ENCODE peak calls at places on chromosomes 2 and 18, in ten cellular contexts. G is body of pancreas; E is astrocyte; N is SJSA1; Z is upper lobe of right lung; O is neuronal stem cell; C is transverse colon; M is IMR-90; X is CD8-positive, alpha-beta T cell; Y is osteoblast. V is an unnamed sample.
A peak's percentile ranks its signal among the peaks of the same experiment; 100 is the strongest.

GRCh38 chr18:35707674-35708073 is 126.1 kb downstream of the GALNT1 start:
- DNase-seq in G (no peak), E (no peak), N (no peak), Z (no peak), O (no peak), C (no peak), M (no peak), X (no peak), Y (peak; percentile 39), V (no peak)

GRCh38 chr2:20122864-20123263 is 71.4 kb upstream of the LAPTM4A start:
- DNase-seq in G (no peak), E (no peak), N (no peak), Z (no peak), O (no peak), C (no peak), M (no peak), X (no peak), Y (no peak), V (no peak)

GRCh38 chr2:100654611-100655010 is 91.8 kb downstream of the PDCL3 start:
- DNase-seq in G (no peak), E (no peak), N (no peak), Z (no peak), O (no peak), C (no peak), M (no peak), X (no peak), Y (no peak), V (no peak)

GRCh38 chr2:50018938-50019337 is 864.6 kb upstream of the FSHR start:
- DNase-seq in G (no peak), E (no peak), N (no peak), Z (no peak), O (no peak), C (no peak), M (no peak), X (no peak), Y (no peak), V (no peak)

GRCh38 chr2:30359644-30360167 is 87.3 kb upstream of the LCLAT1 start:
- DNase-seq in G (peak; percentile 55), E (peak; percentile 20), N (no peak), Z (peak; percentile 71), O (no peak), C (peak; percentile 21), M (peak; percentile 65), X (no peak), Y (no peak), V (peak; percentile 35)

GRCh38 chr2:173752152-173752551 is 213.0 kb downstream of the SP3 start:
- DNase-seq in G (no peak), E (no peak), N (no peak), Z (no peak), O (no peak), C (no peak), M (no peak), X (no peak), Y (peak; percentile 62), V (no peak)

GRCh38 chr18:11110509-11110908 is 38.9 kb downstream of the PIEZO2 start:
- DNase-seq in G (no peak), E (no peak), N (no peak), Z (no peak), O (no peak), C (no peak), M (no peak), X (no peak), Y (no peak), V (no peak)

GRCh38 chr18:79597176-79598045 is 82.2 kb upstream of the CTDP1 start:
- DNase-seq in G (peak; percentile 7), E (no peak), N (no peak), Z (peak; percentile 63), O (no peak), C (peak; percentile 4), M (no peak), X (no peak), Y (peak; percentile 65), V (no peak)

GRCh38 chr18:77990131-77990530 is 740.5 kb downstream of the GALR1 start:
- DNase-seq in G (no peak), E (no peak), N (no peak), Z (no peak), O (no peak), C (no peak), M (no peak), X (no peak), Y (no peak), V (no peak)

GRCh38 chr18:77993188-77993981 is 743.7 kb downstream of the GALR1 start:
- DNase-seq in G (no peak), E (no peak), N (no peak), Z (no peak), O (no peak), C (no peak), M (no peak), X (no peak), Y (no peak), V (no peak)

GRCh38 chr18:77992057-77992456 is 742.4 kb downstream of the GALR1 start:
- DNase-seq in G (no peak), E (no peak), N (no peak), Z (no peak), O (no peak), C (no peak), M (no peak), X (no peak), Y (no peak), V (no peak)

GRCh38 chr18:77990901-77991300 is 741.3 kb downstream of the GALR1 start:
- DNase-seq in G (no peak), E (no peak), N (no peak), Z (no peak), O (no peak), C (no peak), M (no peak), X (no peak), Y (no peak), V (no peak)

GRCh38 chr18:77995593-77995992 is 745.9 kb downstream of the GALR1 start:
- DNase-seq in G (no peak), E (no peak), N (no peak), Z (no peak), O (no peak), C (no peak), M (no peak), X (no peak), Y (no peak), V (no peak)
- H3K27ac ChIP-seq in G (no peak overlapping the region), E (no peak overlapping the region), N (no peak overlapping the region), Z (no peak overlapping the region), O (no peak overlapping the region), C (no peak overlapping the region), M (no peak overlapping the region), X (no peak overlapping the region), Y (no peak overlapping the region), V (no peak overlapping the region)

DNA sequence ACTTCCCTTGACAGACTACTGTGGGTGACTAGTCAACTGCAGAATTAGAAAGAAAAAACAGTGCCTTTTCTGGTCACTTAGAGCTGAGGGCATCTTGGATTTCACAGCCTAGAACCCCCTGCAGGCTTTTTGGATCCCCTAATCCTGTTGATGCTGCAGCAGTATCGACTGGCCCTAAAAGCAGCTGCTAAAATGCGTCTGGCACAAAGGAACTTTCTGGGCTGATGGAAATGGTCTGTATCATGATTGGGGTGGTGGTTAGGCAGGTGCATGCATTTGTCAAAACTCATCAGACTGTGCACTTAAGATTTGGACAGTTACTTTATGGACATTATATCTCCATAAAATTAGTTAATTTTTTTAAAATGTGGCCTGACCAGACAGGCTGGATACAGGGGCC is 149.8 kb downstream of the KLHL29 start:
- DNase-seq in G (no peak), E (no peak), N (no peak), Z (no peak), O (no peak), C (no peak), M (no peak), X (no peak), Y (peak; percentile 59), V (no peak)
- H3K36me3 ChIP-seq in G (no peaks in the 10 kb centered on the region), E (no peaks in the 10 kb centered on the region), N (no peaks in the 10 kb centered on the region), Z (no peaks in the 10 kb centered on the region), O (no peaks in the 10 kb centered on the region), C (no peaks in the 10 kb centered on the region), M (no peaks in the 10 kb centered on the region), X (no peaks in the 10 kb centered on the region), Y (no peaks in the 10 kb centered on the region), V (no peaks in the 10 kb centered on the region)

GRCh38 chr18:47263197-47263827 is 11.9 kb upstream of the SKOR2 start:
- DNase-seq in G (no peak), E (no peak), N (peak; percentile 11), Z (no peak), O (no peak), C (no peak), M (no peak), X (no peak), Y (peak; percentile 77), V (no peak)

GRCh38 chr18:47261902-47262301 is 10.4 kb upstream of the SKOR2 start:
- DNase-seq in G (no peak), E (no peak), N (no peak), Z (no peak), O (no peak), C (no peak), M (no peak), X (no peak), Y (peak; percentile 34), V (no peak)

GRCh38 chr18:47260138-47260923 is 8.9 kb upstream of the SKOR2 start:
- DNase-seq in G (peak; percentile 32), E (peak; percentile 13), N (no peak), Z (peak; percentile 87), O (peak; percentile 83), C (peak; percentile 21), M (peak; percentile 14), X (no peak), Y (no peak), V (peak; percentile 7)

GRCh38 chr18:47262397-47263196 is 11.1 kb upstream of the SKOR2 start:
- DNase-seq in G (no peak), E (no peak), N (no peak), Z (no peak), O (no peak), C (no peak), M (no peak), X (no peak), Y (peak; percentile 74), V (no peak)

DNA sequence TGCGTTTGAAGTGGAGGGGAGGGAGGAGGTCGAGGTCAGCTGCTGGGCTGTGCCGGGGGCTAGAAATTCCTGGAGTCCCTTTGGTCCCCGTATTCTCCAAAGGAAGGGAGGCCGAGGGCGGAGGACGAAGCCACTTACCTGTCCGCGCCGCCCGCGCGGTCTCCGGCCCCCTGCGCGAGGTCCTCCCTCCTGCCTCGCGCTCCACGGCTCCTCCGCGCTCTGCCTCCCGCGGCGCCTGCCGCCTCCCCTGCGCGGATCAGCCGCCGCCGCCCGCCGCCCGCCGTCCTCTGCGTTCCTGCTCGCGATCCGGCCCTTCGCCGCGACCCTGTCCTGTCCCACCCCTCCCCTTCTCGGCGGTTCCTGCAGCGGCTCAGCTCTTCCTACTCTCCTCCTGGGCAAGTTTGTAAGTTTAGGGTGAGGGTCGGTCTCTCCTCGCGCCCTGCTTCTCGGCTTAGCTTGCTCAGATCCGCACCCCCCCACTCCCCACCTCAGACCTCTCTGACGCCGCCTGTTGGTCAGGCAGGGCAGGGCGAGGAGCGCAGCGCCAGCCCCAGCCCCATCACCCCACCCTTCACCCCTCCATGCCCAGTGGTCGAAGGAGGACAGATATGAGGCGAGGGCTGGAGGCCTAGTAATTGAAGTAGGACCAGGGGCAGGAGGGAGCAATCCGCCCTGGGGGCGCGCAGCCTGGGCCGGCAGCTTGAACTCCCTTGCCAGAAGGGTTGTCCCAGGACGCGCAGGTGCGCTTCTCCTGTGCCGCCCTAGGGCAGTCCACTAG is 9.7 kb upstream of the SKOR2 start:
- DNase-seq in G (no peak), E (no peak), N (no peak), Z (no peak), O (no peak), C (no peak), M (no peak), X (no peak), Y (no peak), V (no peak)
- H3K27me3 ChIP-seq in G (peaks cover 39% of the 10 kb centered on the region), E (peaks cover 61% of the 10 kb centered on the region), N (peaks cover 19% of the 10 kb centered on the region), Z (peaks cover 92% of the 10 kb centered on the region), O (peaks cover 36% of the 10 kb centered on the region), C (peaks cover 92% of the 10 kb centered on the region), M (peaks cover 28% of the 10 kb centered on the region), X (peaks cover 9% of the 10 kb centered on the region), Y (peaks cover 40% of the 10 kb centered on the region), V (peaks cover 39% of the 10 kb centered on the region)

GRCh38 chr2:134402385-134402784 is 148.5 kb downstream of the MGAT5 start:
- DNase-seq in G (no peak), E (peak; percentile 26), N (no peak), Z (no peak), O (no peak), C (no peak), M (peak; percentile 64), X (no peak), Y (peak; percentile 76), V (peak; percentile 49)
- H3K27ac ChIP-seq in G (no peak overlapping the region), E (no peak overlapping the region), N (no peak overlapping the region), Z (no peak overlapping the region), O (no peak overlapping the region), C (peak overlapping the region; percentile 54), M (no peak overlapping the region), X (no peak overlapping the region), Y (peak overlapping the region; percentile 90), V (peak overlapping the region; percentile 38)

V was measured in brain microvascular endothelial cell.